ENCODE peak calls at places on chromosome 13, in seven cellular contexts. M, U, F, V, Z, I and B are unnamed samples.

GRCh38 chr13:36453518-36453917 is 21.2 kb downstream of the CCNA1 start:
- DNase-seq in M (no peak), U (no peak), F (no peak), V (no peak), Z (no peak), I (no peak), B (no peak)

GRCh38 chr13:23292596-23292995 is 111.8 kb downstream of the SGCG start:
- DNase-seq in M (no peak), U (no peak), F (no peak), V (no peak), Z (no peak), I (no peak), B (no peak)

GRCh38 chr13:114320065-114320464 is 5.8 kb downstream of the CHAMP1 start:
- DNase-seq in M (no peak), U (no peak), F (no peak), V (no peak), Z (no peak), I (no peak), B (no peak)

GRCh38 chr13:75402787-75403186 is 79.2 kb downstream of the TBC1D4 start:
- DNase-seq in M (no peak), U (no peak), F (peak; percentile 71), V (no peak), Z (no peak), I (no peak), B (peak; percentile 74)

GRCh38 chr13:113927661-113928581 is 46.0 kb downstream of the C13orf46 start:
- DNase-seq in M (no peak), U (peak; percentile 80), F (peak; percentile 55), V (peak; percentile 16), Z (peak; percentile 16), I (peak; percentile 81), B (no peak)

GRCh38 chr13:100508391-100508790 is 80.2 kb downstream of the GGACT start:
- DNase-seq in M (no peak), U (no peak), F (no peak), V (no peak), Z (no peak), I (no peak), B (no peak)

GRCh38 chr13:86282450-86282849 is 483.2 kb upstream of the SLITRK6 start:
- DNase-seq in M (no peak), U (no peak), F (no peak), V (no peak), Z (no peak), I (no peak), B (no peak)

GRCh38 chr13:73090116-73090811 is 31.5 kb downstream of the KLF5 start:
- DNase-seq in M (peak; percentile 81), U (no peak), F (no peak), V (no peak), Z (no peak), I (no peak), B (no peak)

GRCh38 chr13:113971471-113972231 is 2.2 kb downstream of the C13orf46 start:
- DNase-seq in M (no peak), U (peak; percentile 76), F (no peak), V (no peak), Z (no peak), I (peak; percentile 79), B (peak; percentile 37)

GRCh38 chr13:112818698-112819045 is 128.8 kb downstream of the ATP11A start:
- DNase-seq in M (no peak), U (peak; percentile 49), F (no peak), V (no peak), Z (no peak), I (no peak), B (no peak)

GRCh38 chr13:34277971-34278370 is 460.0 kb downstream of the RFC3 start:
- DNase-seq in M (no peak), U (no peak), F (no peak), V (no peak), Z (no peak), I (no peak), B (no peak)

GRCh38 chr13:47433461-47434005 is 536.7 kb upstream of the HTR2A start:
- DNase-seq in M (no peak), U (no peak), F (no peak), V (no peak), Z (no peak), I (no peak), B (no peak)

GRCh38 chr13:30422056-30422914 is at the start of gene UBE2L5:
- DNase-seq in M (peak; percentile 73), U (peak; percentile 92), F (peak; percentile 73), V (peak; percentile 82), Z (peak; percentile 77), I (peak; percentile 96), B (peak; percentile 92)

GRCh38 chr13:73171242-73171641 is 112.4 kb downstream of the KLF5 start:
- DNase-seq in M (peak; percentile 87), U (no peak), F (no peak), V (no peak), Z (no peak), I (no peak), B (no peak)

GRCh38 chr13:33678906-33679657 is 138.9 kb upstream of the RFC3 start:
- DNase-seq in M (peak; percentile 45), U (no peak), F (peak; percentile 75), V (peak; percentile 40), Z (peak; percentile 75), I (no peak), B (peak; percentile 69)

GRCh38 chr13:108961542-108962125 is 332.2 kb downstream of the MYO16 start:
- DNase-seq in M (no peak), U (no peak), F (no peak), V (no peak), Z (no peak), I (no peak), B (no peak)

GRCh38 chr13:48476215-48476614 is 56.7 kb downstream of the RCBTB2 start:
- DNase-seq in M (no peak), U (no peak), F (no peak), V (no peak), Z (no peak), I (no peak), B (no peak)

GRCh38 chr13:87677334-87678234 is 6.4 kb downstream of the SLITRK5 start:
- DNase-seq in M (no peak), U (peak; percentile 77), F (no peak), V (no peak), Z (peak; percentile 36), I (peak; percentile 85), B (no peak)

GRCh38 chr13:21934309-21934708 is 263.4 kb downstream of the FGF9 start:
- DNase-seq in M (no peak), U (no peak), F (no peak), V (no peak), Z (no peak), I (no peak), B (no peak)

GRCh38 chr13:31045621-31046081 is 113.2 kb downstream of the TEX26 start:
- DNase-seq in M (peak; percentile 86), U (peak; percentile 80), F (peak; percentile 18), V (peak; percentile 63), Z (no peak), I (no peak), B (peak; percentile 70)

GRCh38 chr13:22665531-22665930 is 515.2 kb upstream of the SGCG start:
- DNase-seq in M (no peak), U (no peak), F (no peak), V (no peak), Z (no peak), I (no peak), B (no peak)

GRCh38 chr13:40446365-40446764 is 220.1 kb downstream of the FOXO1 start:
- DNase-seq in M (no peak), U (no peak), F (no peak), V (no peak), Z (no peak), I (no peak), B (no peak)

GRCh38 chr13:72698164-72698563 is 29.3 kb downstream of the MZT1 start:
- DNase-seq in M (no peak), U (no peak), F (no peak), V (no peak), Z (no peak), I (no peak), B (no peak)

DNA sequence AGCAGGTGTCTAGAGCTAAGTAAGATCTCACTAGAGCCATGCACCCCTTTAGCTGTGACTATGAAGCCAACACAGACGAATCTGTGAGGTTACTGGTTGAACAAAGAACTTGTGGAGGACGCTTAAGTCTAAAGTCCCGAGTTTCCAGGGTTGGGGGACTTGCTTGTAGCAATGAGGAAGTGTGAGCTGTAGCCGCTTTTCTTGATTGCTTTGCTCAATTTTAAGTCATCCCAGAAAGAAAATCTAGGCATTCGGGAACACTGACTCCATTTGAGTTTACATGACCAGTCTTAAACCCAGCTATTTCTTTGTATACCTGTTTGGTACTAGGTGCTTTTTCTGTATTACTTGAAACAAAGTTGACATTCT is 1.7 kb downstream of the GPC5 start:
- DNase-seq in M (no peak), U (no peak), F (no peak), V (no peak), Z (no peak), I (no peak), B (no peak)
- H3K4me1 ChIP-seq in M (peaks cover 5% of the 10 kb centered on the region), U (no peaks in the 10 kb centered on the region), F (peaks cover 6% of the 10 kb centered on the region), V (peaks cover 13% of the 10 kb centered on the region), Z (peaks cover 16% of the 10 kb centered on the region), I (peaks cover 17% of the 10 kb centered on the region), B (no peaks in the 10 kb centered on the region)

GRCh38 chr13:111359930-111360329 is 39.5 kb downstream of the TEX29 start:
- DNase-seq in M (no peak), U (no peak), F (no peak), V (no peak), Z (no peak), I (no peak), B (no peak)
- H3K27me3 ChIP-seq in M (no peaks in the 10 kb centered on the region), U (no peaks in the 10 kb centered on the region), F (peaks cover 21% of the 10 kb centered on the region), V (peaks cover 7% of the 10 kb centered on the region), Z (no peaks in the 10 kb centered on the region), I (no peaks in the 10 kb centered on the region), B (no peaks in the 10 kb centered on the region)

DNA sequence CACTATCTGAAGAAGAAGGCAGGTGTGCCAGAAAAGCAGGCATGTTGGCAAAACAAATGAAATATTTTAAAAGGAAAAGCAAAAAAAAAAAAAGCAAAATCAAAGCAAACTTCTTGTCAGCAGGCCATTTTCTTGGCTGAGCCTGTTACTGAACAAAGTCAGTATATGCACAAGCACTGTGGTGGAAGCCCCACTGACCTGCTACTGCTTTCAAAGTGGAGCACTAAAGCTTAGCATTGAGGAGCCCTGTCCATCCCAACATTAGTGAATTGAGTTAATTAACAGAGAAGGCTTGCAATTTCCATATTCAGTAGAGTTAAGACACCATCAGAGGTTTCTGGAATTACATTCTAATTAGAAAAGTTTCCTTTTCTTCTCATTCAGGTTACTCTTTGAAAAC is 574.1 kb downstream of the PCDH9 start:
- DNase-seq in M (no peak), U (no peak), F (no peak), V (no peak), Z (no peak), I (no peak), B (no peak)
- H3K4me1 ChIP-seq in M (no peaks in the 10 kb centered on the region), U (no peaks in the 10 kb centered on the region), F (no peaks in the 10 kb centered on the region), V (peaks cover 23% of the 10 kb centered on the region), Z (no peaks in the 10 kb centered on the region), I (no peaks in the 10 kb centered on the region), B (no peaks in the 10 kb centered on the region)

GRCh38 chr13:95136638-95137037 is 164.6 kb downstream of the ABCC4 start:
- DNase-seq in M (no peak), U (no peak), F (no peak), V (no peak), Z (peak; percentile 23), I (peak; percentile 46), B (no peak)

GRCh38 chr13:95145587-95145986 is 155.7 kb downstream of the ABCC4 start:
- DNase-seq in M (no peak), U (no peak), F (no peak), V (no peak), Z (no peak), I (no peak), B (no peak)

GRCh38 chr13:95139186-95139585 is 162.1 kb downstream of the ABCC4 start:
- DNase-seq in M (no peak), U (no peak), F (no peak), V (no peak), Z (no peak), I (no peak), B (no peak)

GRCh38 chr13:95137096-95137495 is 164.2 kb downstream of the ABCC4 start:
- DNase-seq in M (no peak), U (no peak), F (no peak), V (no peak), Z (no peak), I (no peak), B (no peak)

GRCh38 chr13:95140502-95140901 is 160.7 kb downstream of the ABCC4 start:
- DNase-seq in M (no peak), U (no peak), F (no peak), V (no peak), Z (no peak), I (no peak), B (no peak)
- H3K27me3 ChIP-seq in M (no peaks in the 10 kb centered on the region), U (no peaks in the 10 kb centered on the region), F (no peaks in the 10 kb centered on the region), V (no peaks in the 10 kb centered on the region), Z (no peaks in the 10 kb centered on the region), I (no peaks in the 10 kb centered on the region), B (no peaks in the 10 kb centered on the region)